ENCODE peak calls at places on chromosomes 11 and 22, in seven cellular contexts. U, C, K, N, P, D and I are unnamed samples.

GRCh38 chr22:38704568-38705234 is 1.0 kb upstream of the GTPBP1 start:
- DNase-seq in U (no peak), C (no peak), K (no peak), N (no peak), P (no peak), D (no peak), I (no peak)

GRCh38 chr11:128400382-128401203 is 186.8 kb downstream of the ETS1 start:
- DNase-seq in U (no peak), C (peak), K (no peak), N (no peak), P (no peak), D (no peak), I (no peak)

GRCh38 chr22:30564045-30564765 is 10.3 kb downstream of the GAL3ST1 start:
- DNase-seq in U (no peak), C (no peak), K (no peak), N (no peak), P (no peak), D (no peak), I (no peak)

GRCh38 chr11:121968638-121969037 is 147.4 kb downstream of the BLID start:
- DNase-seq in U (no peak), C (peak), K (no peak), N (no peak), P (no peak), D (no peak), I (no peak)

GRCh38 chr11:86624366-86624765 is 48.0 kb downstream of the ME3 start:
- DNase-seq in U (no peak), C (no peak), K (no peak), N (no peak), P (no peak), D (no peak), I (no peak)

GRCh38 chr11:70399681-70400112 is 1.4 kb downstream of the CTTN start:
- DNase-seq in U (peak), C (peak), K (no peak), N (no peak), P (no peak), D (peak), I (peak)

GRCh38 chr22:43897751-43898261 is 6.0 kb upstream of the PNPLA5 start:
- DNase-seq in U (no peak), C (peak), K (no peak), N (no peak), P (no peak), D (no peak), I (peak)

GRCh38 chr11:131504199-131504949 is 134.0 kb downstream of the NTM start:
- DNase-seq in U (no peak), C (peak), K (no peak), N (no peak), P (no peak), D (no peak), I (peak)

GRCh38 chr22:41831383-41831782 is 1.5 kb upstream of the SREBF2 start:
- DNase-seq in U (no peak), C (peak), K (no peak), N (no peak), P (no peak), D (no peak), I (no peak)

GRCh38 chr11:48354677-48355076 is 11.6 kb downstream of the OR4C5 start:
- DNase-seq in U (no peak), C (no peak), K (no peak), N (no peak), P (no peak), D (no peak), I (no peak)